ENCODE peak calls at places on chromosomes 11 and 22, in eight cellular contexts. Y, M, Z, T, G, D, X and W are unnamed samples.

GRCh38 chr11:57277845-57278720 is 41.0 kb upstream of the APLNR start:
- DNase-seq in T (no peak), G (peak; percentile 78), Z (peak; percentile 81), X (peak; percentile 64), D (peak; percentile 94), Y (peak; percentile 60), M (peak; percentile 79), W (peak; percentile 43)

GRCh38 chr22:38138961-38139360 is 28.5 kb upstream of the BAIAP2L2 start:
- DNase-seq in D (no peak), Z (no peak), M (no peak), X (no peak), Y (no peak), T (no peak), G (no peak), W (no peak)

GRCh38 chr11:8100605-8101004 is 19.6 kb downstream of the TUB start:
- DNase-seq in D (no peak), Y (no peak), G (no peak), Z (no peak), X (no peak), M (no peak), T (no peak), W (no peak)

GRCh38 chr11:90349741-90350140 is 126.9 kb upstream of the CHORDC1 start:
- DNase-seq in T (no peak), Z (no peak), Y (no peak), G (no peak), M (no peak), D (no peak), X (no peak), W (no peak)

GRCh38 chr11:29634248-29634647 is 382.6 kb downstream of the KCNA4 start:
- DNase-seq in D (no peak), Y (no peak), T (no peak), G (no peak), M (no peak), X (no peak), Z (no peak), W (no peak)

GRCh38 chr22:50520826-50521453 is 4.5 kb downstream of the SCO2 start:
- DNase-seq in D (no peak), X (no peak), G (no peak), Y (no peak), Z (no peak), M (no peak), T (no peak), W (no peak)

GRCh38 chr22:38203855-38204497 is 2.2 kb downstream of the MAFF start:
- DNase-seq in T (no peak), M (peak; percentile 46), D (no peak), Z (no peak), Y (peak; percentile 65), G (no peak), X (no peak), W (no peak)

GRCh38 chr11:43393765-43394355 is 35.1 kb downstream of the TTC17 start:
- DNase-seq in G (no peak), D (no peak), Z (no peak), X (no peak), M (peak; percentile 8), Y (peak; percentile 20), T (no peak), W (peak; percentile 32)

GRCh38 chr11:47552086-47552580 is 799 bp downstream of the CELF1 start:
- DNase-seq in T (no peak), D (peak; percentile 65), M (peak; percentile 59), X (no peak), G (peak; percentile 44), Z (no peak), Y (peak; percentile 70), W (no peak)

GRCh38 chr22:29269731-29270474 is 1.8 kb downstream of the EWSR1 start:
- DNase-seq in M (peak; percentile 29), T (no peak), G (no peak), Z (no peak), D (no peak), Y (peak; percentile 20), X (no peak), W (no peak)

GRCh38 chr11:35893796-35894475 is 49.9 kb upstream of the LDLRAD3 start:
- DNase-seq in D (peak; percentile 93), M (peak; percentile 41), X (no peak), Y (peak; percentile 29), G (no peak), T (no peak), Z (no peak), W (no peak)

GRCh38 chr11:32891657-32892354 is 805 bp upstream of the QSER1 start:
- DNase-seq in Z (peak; percentile 9), D (peak; percentile 51), X (no peak), Y (peak; percentile 42), G (no peak), M (peak; percentile 9), T (peak; percentile 32), W (peak; percentile 10)